ENCODE peak calls at places on chromosome X, in eight cellular contexts. One of them, this sample, is unnamed.

GRCh38 chrX:10518073-10518472 is 102.3 kb downstream of the MID1 start:
- DNase-seq in ureter: no peak
- DNase-seq in midbrain: no peak
- DNase-seq in stimulated activated CD4-positive, alpha-beta T cell treated with anti-CD3 and anti-CD28 coated beads, Interleukin-2, amount 100 ng/mL, for 48 hours: no peak
- DNase-seq in activated T-cell treated with anti-CD3 and anti-CD28 coated beads, Interleukin-2, amount 50 U/mL, for 4 hours: no peak
- DNase-seq in T follicular helper cell: no peak
- DNase-seq in GM20000: no peak
- DNase-seq in AG08396: no peak
- DNase-seq in this sample: no peak

GRCh38 chrX:2828404-2829065 is at the start of gene GYG2:
- DNase-seq in ureter: no peak
- DNase-seq in midbrain: no peak
- DNase-seq in stimulated activated CD4-positive, alpha-beta T cell treated with anti-CD3 and anti-CD28 coated beads, Interleukin-2, amount 100 ng/mL, for 48 hours: no peak
- DNase-seq in activated T-cell treated with anti-CD3 and anti-CD28 coated beads, Interleukin-2, amount 50 U/mL, for 4 hours: no peak
- DNase-seq in T follicular helper cell: no peak
- DNase-seq in GM20000: no peak
- DNase-seq in AG08396: peak; percentile 58
- DNase-seq in this sample: no peak

GRCh38 chrX:132615396-132616131 is 126.7 kb upstream of the MBNL3 start:
- DNase-seq in ureter: no peak
- DNase-seq in midbrain: peak; percentile 37
- DNase-seq in stimulated activated CD4-positive, alpha-beta T cell treated with anti-CD3 and anti-CD28 coated beads, Interleukin-2, amount 100 ng/mL, for 48 hours: peak; percentile 47
- DNase-seq in activated T-cell treated with anti-CD3 and anti-CD28 coated beads, Interleukin-2, amount 50 U/mL, for 4 hours: peak; percentile 27
- DNase-seq in T follicular helper cell: peak; percentile 19
- DNase-seq in GM20000: peak; percentile 19
- DNase-seq in AG08396: peak; percentile 26
- DNase-seq in this sample: peak; percentile 4

GRCh38 chrX:20514358-20514757 is 247.6 kb upstream of the RPS6KA3 start:
- DNase-seq in ureter: no peak
- DNase-seq in midbrain: no peak
- DNase-seq in stimulated activated CD4-positive, alpha-beta T cell treated with anti-CD3 and anti-CD28 coated beads, Interleukin-2, amount 100 ng/mL, for 48 hours: no peak
- DNase-seq in activated T-cell treated with anti-CD3 and anti-CD28 coated beads, Interleukin-2, amount 50 U/mL, for 4 hours: no peak
- DNase-seq in T follicular helper cell: no peak
- DNase-seq in GM20000: no peak
- DNase-seq in AG08396: peak; percentile 47
- DNase-seq in this sample: no peak

GRCh38 chrX:103518571-103518970 is 718 bp downstream of the RAB40A start:
- DNase-seq in ureter: no peak
- DNase-seq in midbrain: no peak
- DNase-seq in stimulated activated CD4-positive, alpha-beta T cell treated with anti-CD3 and anti-CD28 coated beads, Interleukin-2, amount 100 ng/mL, for 48 hours: no peak
- DNase-seq in activated T-cell treated with anti-CD3 and anti-CD28 coated beads, Interleukin-2, amount 50 U/mL, for 4 hours: no peak
- DNase-seq in T follicular helper cell: no peak
- DNase-seq in GM20000: no peak
- DNase-seq in AG08396: no peak
- DNase-seq in this sample: no peak

GRCh38 chrX:72121381-72121780 is 10.3 kb downstream of the RTL5 start:
- DNase-seq in ureter: peak; percentile 67
- DNase-seq in midbrain: no peak
- DNase-seq in stimulated activated CD4-positive, alpha-beta T cell treated with anti-CD3 and anti-CD28 coated beads, Interleukin-2, amount 100 ng/mL, for 48 hours: no peak
- DNase-seq in activated T-cell treated with anti-CD3 and anti-CD28 coated beads, Interleukin-2, amount 50 U/mL, for 4 hours: peak; percentile 21
- DNase-seq in T follicular helper cell: no peak
- DNase-seq in GM20000: no peak
- DNase-seq in AG08396: peak; percentile 73
- DNase-seq in this sample: peak; percentile 64

GRCh38 chrX:13109811-13110210 is 65.4 kb upstream of the FAM9C start:
- DNase-seq in ureter: no peak
- DNase-seq in midbrain: no peak
- DNase-seq in stimulated activated CD4-positive, alpha-beta T cell treated with anti-CD3 and anti-CD28 coated beads, Interleukin-2, amount 100 ng/mL, for 48 hours: no peak
- DNase-seq in activated T-cell treated with anti-CD3 and anti-CD28 coated beads, Interleukin-2, amount 50 U/mL, for 4 hours: no peak
- DNase-seq in T follicular helper cell: no peak
- DNase-seq in GM20000: no peak
- DNase-seq in AG08396: no peak
- DNase-seq in this sample: no peak

GRCh38 chrX:134186362-134187121 is 50.4 kb upstream of the CCDC160 start:
- DNase-seq in ureter: no peak
- DNase-seq in midbrain: no peak
- DNase-seq in stimulated activated CD4-positive, alpha-beta T cell treated with anti-CD3 and anti-CD28 coated beads, Interleukin-2, amount 100 ng/mL, for 48 hours: peak; percentile 40
- DNase-seq in activated T-cell treated with anti-CD3 and anti-CD28 coated beads, Interleukin-2, amount 50 U/mL, for 4 hours: peak; percentile 50
- DNase-seq in T follicular helper cell: peak; percentile 31
- DNase-seq in GM20000: no peak
- DNase-seq in AG08396: no peak
- DNase-seq in this sample: no peak

GRCh38 chrX:54891573-54891972 is 29.1 kb upstream of the TRO start:
- DNase-seq in ureter: no peak
- DNase-seq in midbrain: peak; percentile 8
- DNase-seq in stimulated activated CD4-positive, alpha-beta T cell treated with anti-CD3 and anti-CD28 coated beads, Interleukin-2, amount 100 ng/mL, for 48 hours: peak; percentile 21
- DNase-seq in activated T-cell treated with anti-CD3 and anti-CD28 coated beads, Interleukin-2, amount 50 U/mL, for 4 hours: peak; percentile 10
- DNase-seq in T follicular helper cell: peak; percentile 31
- DNase-seq in GM20000: peak; percentile 23
- DNase-seq in AG08396: peak; percentile 14
- DNase-seq in this sample: peak; percentile 8

GRCh38 chrX:77795124-77795523 is 9.1 kb upstream of the ATRX start:
- DNase-seq in ureter: no peak
- DNase-seq in midbrain: no peak
- DNase-seq in stimulated activated CD4-positive, alpha-beta T cell treated with anti-CD3 and anti-CD28 coated beads, Interleukin-2, amount 100 ng/mL, for 48 hours: no peak
- DNase-seq in activated T-cell treated with anti-CD3 and anti-CD28 coated beads, Interleukin-2, amount 50 U/mL, for 4 hours: no peak
- DNase-seq in T follicular helper cell: no peak
- DNase-seq in GM20000: no peak
- DNase-seq in AG08396: no peak
- DNase-seq in this sample: no peak

GRCh38 chrX:129840334-129840733 is 3.4 kb downstream of the ZDHHC9 start:
- DNase-seq in ureter: no peak
- DNase-seq in midbrain: no peak
- DNase-seq in stimulated activated CD4-positive, alpha-beta T cell treated with anti-CD3 and anti-CD28 coated beads, Interleukin-2, amount 100 ng/mL, for 48 hours: no peak
- DNase-seq in activated T-cell treated with anti-CD3 and anti-CD28 coated beads, Interleukin-2, amount 50 U/mL, for 4 hours: no peak
- DNase-seq in T follicular helper cell: no peak
- DNase-seq in GM20000: no peak
- DNase-seq in AG08396: no peak
- DNase-seq in this sample: no peak

GRCh38 chrX:8743126-8743732 is 11.3 kb upstream of the ANOS1 start:
- DNase-seq in ureter: no peak
- DNase-seq in midbrain: no peak
- DNase-seq in stimulated activated CD4-positive, alpha-beta T cell treated with anti-CD3 and anti-CD28 coated beads, Interleukin-2, amount 100 ng/mL, for 48 hours: peak; percentile 67
- DNase-seq in activated T-cell treated with anti-CD3 and anti-CD28 coated beads, Interleukin-2, amount 50 U/mL, for 4 hours: peak; percentile 57
- DNase-seq in T follicular helper cell: peak; percentile 54
- DNase-seq in GM20000: peak; percentile 22
- DNase-seq in AG08396: peak; percentile 52
- DNase-seq in this sample: peak; percentile 16

GRCh38 chrX:36978886-36979285 is 29.3 kb upstream of the FAM47C start:
- DNase-seq in ureter: no peak
- DNase-seq in midbrain: no peak
- DNase-seq in stimulated activated CD4-positive, alpha-beta T cell treated with anti-CD3 and anti-CD28 coated beads, Interleukin-2, amount 100 ng/mL, for 48 hours: no peak
- DNase-seq in activated T-cell treated with anti-CD3 and anti-CD28 coated beads, Interleukin-2, amount 50 U/mL, for 4 hours: no peak
- DNase-seq in T follicular helper cell: no peak
- DNase-seq in GM20000: no peak
- DNase-seq in AG08396: no peak
- DNase-seq in this sample: no peak

This sample was measured in prostate gland.